ENCODE peak calls at places on chromosomes 4 and X, in seven cellular contexts. Y, B, F, N, M, P and D are unnamed samples. For H3K36me3, the result is how much of the 10 kb centered on the place peaks cover.

GRCh38 chrX:39857780-39858179 is 240.0 kb downstream of the BCOR start:
- DNase-seq in F (no peak), B (no peak), Y (no peak), M (no peak), N (no peak), P (no peak), D (no peak)

GRCh38 chr4:143286733-143287570 is 49.7 kb upstream of the GAB1 start:
- DNase-seq in B (no peak), F (peak), N (no peak), P (no peak), Y (no peak), M (peak), D (peak)

GRCh38 chrX:12791253-12792228 is at the start of gene PRPS2:
- DNase-seq in F (peak), P (peak), M (no peak), B (no peak), Y (peak), N (peak), D (no peak)

GRCh38 chr4:3251691-3252479 is 2.9 kb downstream of the MSANTD1 start:
- DNase-seq in M (no peak), N (peak), P (no peak), Y (peak), F (no peak), B (no peak), D (no peak)

GRCh38 chrX:155967653-155968052 is 29.8 kb upstream of the IL9R start:
- DNase-seq in F (no peak), Y (no peak), B (no peak), N (no peak), M (no peak), P (no peak), D (no peak)

GRCh38 chr4:7158081-7158750 is 34.1 kb upstream of the SORCS2 start:
- DNase-seq in M (no peak), P (no peak), N (peak), F (no peak), B (no peak), Y (peak), D (no peak)

GRCh38 chr4:83207497-83208105 is 77.0 kb downstream of the COQ2 start:
- DNase-seq in N (no peak), F (peak), Y (no peak), B (no peak), M (peak), P (peak), D (peak)

GRCh38 chr4:24226667-24227066 is 336.8 kb upstream of the PPARGC1A start:
- DNase-seq in N (no peak), B (no peak), Y (no peak), P (no peak), M (no peak), F (peak), D (no peak)

GRCh38 chrX:50327235-50327634 is 122.7 kb downstream of the CCNB3 start:
- DNase-seq in Y (no peak), N (no peak), M (no peak), P (no peak), F (no peak), B (no peak), D (no peak)

GRCh38 chrX:38061335-38061734 is 55.0 kb downstream of the SYTL5 start:
- DNase-seq in M (no peak), F (peak), P (no peak), B (no peak), N (no peak), Y (no peak), D (no peak)

GRCh38 chrX:12137982-12138365 is 299 bp upstream of the FRMPD4 start:
- DNase-seq in M (no peak), F (no peak), P (no peak), Y (no peak), N (no peak), B (no peak), D (no peak)

GRCh38 chrX:56790778-56791177 is 61.7 kb downstream of the NBDY start:
- DNase-seq in P (no peak), Y (no peak), F (no peak), N (no peak), M (no peak), B (peak), D (no peak)

GRCh38 chrX:133776072-133776471 is 209.3 kb downstream of the GPC3 start:
- DNase-seq in N (no peak), Y (no peak), M (no peak), F (no peak), P (peak), B (no peak), D (no peak)

GRCh38 chr4:87500107-87500462 is 29.1 kb downstream of the SPARCL1 start:
- DNase-seq in P (no peak), Y (no peak), F (no peak), B (no peak), M (no peak), N (no peak), D (no peak)

GRCh38 chrX:109299091-109299490 is 182.8 kb downstream of the GUCY2F start:
- DNase-seq in P (no peak), Y (no peak), B (no peak), F (no peak), M (no peak), N (no peak), D (no peak)

GRCh38 chrX:50903387-50904027 is 7.0 kb upstream of the BMP15 start:
- DNase-seq in M (no peak), P (peak), Y (no peak), B (no peak), F (peak), N (no peak), D (no peak)

GRCh38 chr4:75028196-75028854 is 95.4 kb downstream of the PARM1 start:
- DNase-seq in M (no peak), Y (no peak), P (no peak), B (no peak), F (no peak), N (no peak), D (no peak)

GRCh38 chr4:179605196-179605595 is 2163.0 kb upstream of the AGA start:
- DNase-seq in N (no peak), Y (no peak), F (peak), P (no peak), B (no peak), M (no peak), D (no peak)

GRCh38 chr4:96379524-96379923 is 539.6 kb downstream of the PDHA2 start:
- DNase-seq in P (no peak), B (no peak), Y (no peak), F (no peak), M (no peak), N (no peak), D (no peak)

GRCh38 chr4:187103351-187103750 is 379.7 kb upstream of the FAT1 start:
- DNase-seq in B (no peak), Y (no peak), M (no peak), F (no peak), N (no peak), P (no peak), D (no peak)

GRCh38 chr4:173346074-173346473 is 11.9 kb upstream of the HMGB2 start:
- DNase-seq in N (no peak), P (no peak), M (no peak), B (no peak), Y (no peak), F (peak), D (peak)

GRCh38 chrX:39439910-39440733 is 638.9 kb downstream of the MID1IP1 start:
- DNase-seq in M (no peak), F (no peak), P (no peak), N (no peak), Y (no peak), B (no peak), D (no peak)

GRCh38 chr4:86846921-86847320 is 2.3 kb downstream of the SLC10A6 start:
- DNase-seq in M (no peak), P (no peak), N (no peak), F (no peak), B (no peak), Y (no peak), D (peak)

GRCh38 chr4:164461901-164462300 is 292.0 kb upstream of the SMIM31 start:
- DNase-seq in M (no peak), B (no peak), Y (no peak), N (no peak), F (no peak), P (no peak), D (no peak)

GRCh38 chrX:103919336-103919682 is 43.1 kb upstream of the TMSB15B start:
- DNase-seq in B (no peak), Y (no peak), N (no peak), F (peak), M (no peak), P (no peak), D (no peak)

GRCh38 chrX:79556750-79557149 is 189.6 kb upstream of the ITM2A start:
- DNase-seq in F (no peak), Y (no peak), B (no peak), N (no peak), M (no peak), P (no peak), D (no peak)

GRCh38 chrX:106612403-106612789 is 618 bp downstream of the RADX start:
- DNase-seq in Y (no peak), N (no peak), P (no peak), M (no peak), F (no peak), B (no peak), D (no peak)

GRCh38 chr4:77818077-77818666 is 996 bp downstream of the CNOT6L start:
- DNase-seq in B (peak), N (peak), F (peak), Y (peak), M (peak), P (peak), D (peak)

GRCh38 chrX:11423362-11423818 is 130.2 kb downstream of the AMELX start:
- DNase-seq in B (no peak), F (peak), P (no peak), Y (no peak), N (no peak), M (peak), D (no peak)

GRCh38 chr4:52059372-52059771 is 8.3 kb downstream of the SPATA18 start:
- DNase-seq in N (no peak), M (peak), P (no peak), F (peak), B (no peak), Y (no peak), D (no peak)

GRCh38 chr4:3385719-3386440 is 55.9 kb upstream of the HGFAC start:
- DNase-seq in F (no peak), Y (no peak), M (no peak), P (no peak), B (no peak), N (no peak), D (no peak)

GRCh38 chr4:173883821-173884220 is 353.8 kb upstream of the HAND2 start:
- DNase-seq in M (no peak), B (no peak), Y (no peak), F (peak), N (no peak), P (no peak), D (no peak)

GRCh38 chr4:60683357-60683756 is 516.8 kb upstream of the ADGRL3 start:
- DNase-seq in F (peak), M (peak), B (no peak), N (no peak), P (no peak), Y (no peak), D (peak)

GRCh38 chr4:37561803-37562207 is 124.4 kb downstream of the RELL1 start:
- DNase-seq in B (no peak), N (no peak), P (peak), F (peak), M (peak), Y (no peak), D (no peak)

GRCh38 chrX:43734444-43734843 is 78.3 kb downstream of the MAOA start:
- DNase-seq in M (no peak), P (no peak), N (no peak), Y (no peak), B (no peak), F (no peak), D (no peak)

GRCh38 chrX:37455381-37455780 is 106.2 kb downstream of the PRRG1 start:
- DNase-seq in P (no peak), N (no peak), B (no peak), M (no peak), Y (no peak), F (no peak), D (no peak)

GRCh38 chrX:116490091-116490490 is 27.3 kb upstream of the CT83 start:
- DNase-seq in M (no peak), F (no peak), Y (no peak), N (no peak), P (no peak), B (no peak), D (no peak)

GRCh38 chr4:1899149-1900086 is 28.2 kb downstream of the NSD2 start:
- DNase-seq in F (peak), P (peak), B (peak), M (no peak), Y (peak), N (peak), D (no peak)

DNA sequence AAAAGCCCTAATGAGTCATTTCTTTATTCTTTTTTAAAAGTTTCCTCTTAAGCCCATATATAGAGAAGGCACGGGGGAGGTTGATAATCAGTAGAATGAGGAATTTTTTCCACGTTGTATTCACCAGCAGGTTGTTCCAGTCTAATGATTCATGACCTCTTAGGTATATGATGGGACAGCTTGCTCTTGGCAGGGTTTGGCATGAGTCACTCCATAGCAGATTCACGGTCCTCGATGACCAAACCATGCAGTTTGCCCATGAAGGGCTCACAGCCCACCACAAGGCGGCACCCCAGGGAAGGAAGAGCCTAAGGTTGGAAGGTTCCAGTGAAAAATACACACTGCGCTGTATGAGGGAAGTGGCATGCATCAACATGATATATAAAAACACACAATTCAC is 623.8 kb upstream of the DIPK2B start:
- DNase-seq in Y (peak), M (peak), B (no peak), F (peak), N (no peak), P (peak), D (no peak)
- H3K36me3 ChIP-seq in Y (under half), M (under half), B (under half), F (under half), N (under half), P (under half), D (under half)

DNA sequence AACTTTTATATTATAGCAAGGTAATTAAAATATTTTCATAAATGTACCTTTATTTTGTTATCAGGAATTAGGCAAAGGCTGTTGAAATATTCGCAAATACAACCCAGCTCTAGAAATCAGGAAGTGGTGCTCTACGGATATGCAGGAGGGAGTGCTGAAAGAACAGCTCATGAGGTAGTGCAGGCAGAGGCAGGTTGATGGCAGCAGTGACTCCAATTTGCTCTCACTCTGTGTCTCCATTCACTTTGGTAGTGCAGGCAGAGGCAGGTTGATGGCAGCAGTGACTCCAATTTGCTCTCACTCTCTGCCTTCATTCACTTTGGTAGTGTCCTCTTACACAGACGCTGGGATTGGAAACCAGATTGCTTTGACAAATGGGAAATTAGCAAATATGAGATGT is 277.9 kb downstream of the TRIML1 start:
- DNase-seq in M (no peak), N (no peak), F (peak), B (no peak), P (peak), Y (no peak), D (no peak)
- TF ChIP-seq CTCF in M (no peak), N (no peak), F (no peak), B (peak), P (no peak), Y (no peak), D (no peak)

GRCh38 chr4:10074767-10075105 is 41.9 kb downstream of the WDR1 start:
- DNase-seq in P (no peak), M (no peak), F (peak), B (no peak), Y (no peak), N (no peak), D (no peak)
- H3K36me3 ChIP-seq in P (under half), M (under half), F (half or more), B (half or more), Y (under half), N (under half), D (half or more)

GRCh38 chr4:159593651-159594050 is 490.8 kb downstream of the RAPGEF2 start:
- DNase-seq in Y (no peak), B (no peak), P (no peak), F (no peak), N (no peak), M (no peak), D (no peak)

GRCh38 chr4:159600102-159600501 is 497.2 kb downstream of the RAPGEF2 start:
- DNase-seq in P (no peak), Y (no peak), N (no peak), M (no peak), F (no peak), B (no peak), D (no peak)

GRCh38 chr4:159598602-159599001 is 495.7 kb downstream of the RAPGEF2 start:
- DNase-seq in N (no peak), F (no peak), B (no peak), Y (no peak), M (no peak), P (no peak), D (no peak)

GRCh38 chr4:159593157-159593556 is 490.3 kb downstream of the RAPGEF2 start:
- DNase-seq in N (no peak), M (no peak), B (no peak), Y (no peak), P (no peak), F (no peak), D (no peak)

GRCh38 chr4:159594576-159594975 is 491.7 kb downstream of the RAPGEF2 start:
- DNase-seq in M (no peak), N (no peak), P (no peak), B (no peak), Y (no peak), F (no peak), D (no peak)
- TF ChIP-seq CTCF in M (no peak), N (no peak), P (no peak), B (no peak), Y (no peak), F (no peak), D (no peak)

DNA sequence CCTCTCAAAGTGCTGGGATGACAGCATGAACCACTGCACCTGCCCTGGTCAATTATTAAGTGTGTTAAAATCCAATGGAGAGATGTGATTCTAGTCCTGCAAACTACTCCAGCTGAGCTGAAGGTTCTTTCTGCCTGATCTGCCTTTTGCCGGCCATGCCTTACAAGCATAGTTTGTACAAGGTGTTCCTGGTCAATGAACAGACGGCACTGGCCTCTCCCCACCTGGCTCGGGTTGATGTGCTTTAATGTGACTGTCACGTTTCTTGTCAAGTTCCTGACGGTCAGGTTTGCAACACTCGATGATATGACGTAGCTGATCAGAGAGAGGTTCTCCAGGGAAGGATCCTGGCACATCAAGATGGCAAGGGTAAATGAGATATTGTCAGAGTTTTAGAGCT is 23.1 kb upstream of the PHKA2 start:
- DNase-seq in M (no peak), B (no peak), Y (no peak), F (no peak), N (no peak), P (no peak), D (no peak)
- H3K36me3 ChIP-seq in M (under half), B (under half), Y (under half), F (under half), N (under half), P (under half), D (under half)